ENCODE peak calls at places on chromosome 13, in eight cellular contexts. V is transverse colon, K is keratinocyte, A is suprapubic skin, X is nephron progenitor cell, L is adrenal gland, G is glutamatergic neuron, D is WTC11. M is an unnamed sample.

GRCh38 chr13:97220151-97220900 is 1.8 kb upstream of the MBNL2 start:
- DNase-seq in G (no peak), X (no peak), V (no peak), D (no peak), L (no peak), A (no peak), K (no peak), M (no peak)

GRCh38 chr13:66809496-66809895 is 420.6 kb downstream of the PCDH9 start:
- DNase-seq in G (no peak), X (no peak), A (no peak), K (no peak), V (no peak), L (no peak), D (no peak), M (no peak)

GRCh38 chr13:83065136-83065535 is 817.1 kb downstream of the SLITRK1 start:
- DNase-seq in L (peak), D (no peak), A (no peak), K (no peak), X (no peak), G (no peak), V (peak), M (peak)

GRCh38 chr13:82224806-82225205 is 1657.5 kb downstream of the SLITRK1 start:
- DNase-seq in A (no peak), L (no peak), V (no peak), G (no peak), K (no peak), D (no peak), X (no peak), M (no peak)

GRCh38 chr13:52345048-52345447 is 60.9 kb downstream of the THSD1 start:
- DNase-seq in A (no peak), X (no peak), V (no peak), D (no peak), L (no peak), G (no peak), K (no peak), M (no peak)

GRCh38 chr13:111599791-111600190 is 279.3 kb downstream of the TEX29 start:
- DNase-seq in X (no peak), D (no peak), G (no peak), V (no peak), L (no peak), A (no peak), K (no peak), M (no peak)

GRCh38 chr13:102191951-102192461 is 209.8 kb downstream of the FGF14 start:
- DNase-seq in V (no peak), X (no peak), A (no peak), L (no peak), D (no peak), G (no peak), K (peak), M (no peak)

GRCh38 chr13:20370815-20371421 is 138.8 kb upstream of the GJB6 start:
- DNase-seq in X (no peak), D (no peak), G (no peak), A (peak), V (no peak), K (peak), L (no peak), M (no peak)

GRCh38 chr13:113729329-113730019 is 29.6 kb upstream of the TMEM255B start:
- DNase-seq in L (peak), K (no peak), A (no peak), V (no peak), D (no peak), G (no peak), X (no peak), M (no peak)

GRCh38 chr13:26772531-26772930 is 11.9 kb upstream of the GPR12 start:
- DNase-seq in X (no peak), V (no peak), L (no peak), K (no peak), G (no peak), A (no peak), D (no peak), M (no peak)

GRCh38 chr13:48578516-48579166 is 45.8 kb upstream of the RCBTB2 start:
- DNase-seq in K (no peak), L (no peak), A (no peak), D (no peak), G (no peak), V (no peak), X (no peak), M (peak)

GRCh38 chr13:21033866-21034601 is 27.4 kb downstream of the LATS2 start:
- DNase-seq in L (peak), X (no peak), A (no peak), D (no peak), V (no peak), G (no peak), K (no peak), M (no peak)

GRCh38 chr13:75486146-75486545 is 4.2 kb upstream of the TBC1D4 start:
- DNase-seq in X (no peak), L (no peak), K (no peak), V (no peak), A (no peak), D (no peak), G (no peak), M (no peak)

GRCh38 chr13:111462221-111462764 is 141.9 kb downstream of the TEX29 start:
- DNase-seq in G (no peak), A (peak), K (no peak), V (no peak), D (no peak), L (no peak), X (no peak), M (no peak)

GRCh38 chr13:39945226-39945625 is 289.8 kb downstream of the COG6 start:
- DNase-seq in G (no peak), D (peak), L (no peak), X (no peak), V (no peak), A (no peak), K (no peak), M (no peak)

GRCh38 chr13:43242040-43242439 is 218.7 kb downstream of the DNAJC15 start:
- DNase-seq in V (no peak), X (no peak), D (no peak), G (no peak), A (no peak), L (no peak), K (no peak), M (no peak)

GRCh38 chr13:64925284-64925683 is 2304.9 kb downstream of the PCDH9 start:
- DNase-seq in X (peak), A (no peak), K (no peak), G (no peak), D (peak), V (no peak), L (no peak), M (no peak)

GRCh38 chr13:73849292-73849691 is 284.9 kb downstream of the KLF12 start:
- DNase-seq in A (no peak), D (peak), L (no peak), G (no peak), X (no peak), K (no peak), V (peak), M (no peak)

GRCh38 chr13:48443442-48444208 is 30.7 kb upstream of the LPAR6 start:
- DNase-seq in L (no peak), X (no peak), G (no peak), A (no peak), V (no peak), K (no peak), D (no peak), M (no peak)

GRCh38 chr13:114258589-114258988 is 22.8 kb upstream of the UPF3A start:
- DNase-seq in G (no peak), V (peak), D (no peak), K (no peak), A (no peak), L (no peak), X (no peak), M (no peak)

GRCh38 chr13:106919093-106919492 is 351.2 kb upstream of the ARGLU1 start:
- DNase-seq in D (no peak), A (no peak), L (no peak), G (no peak), K (no peak), V (no peak), X (peak), M (no peak)

GRCh38 chr13:33455291-33455690 is 169.7 kb upstream of the STARD13 start:
- DNase-seq in L (no peak), G (no peak), K (no peak), D (no peak), V (no peak), X (no peak), A (no peak), M (no peak)

GRCh38 chr13:40228981-40229380 is 437.5 kb downstream of the FOXO1 start:
- DNase-seq in G (no peak), A (no peak), V (no peak), L (no peak), X (no peak), D (no peak), K (no peak), M (no peak)

GRCh38 chr13:114153485-114154080 is 21.2 kb upstream of the RASA3 start:
- DNase-seq in A (no peak), G (no peak), D (no peak), L (no peak), K (no peak), X (no peak), V (no peak), M (no peak)

GRCh38 chr13:111533900-111534645 is 213.6 kb downstream of the TEX29 start:
- DNase-seq in G (no peak), D (no peak), K (no peak), V (no peak), X (no peak), L (no peak), A (no peak), M (no peak)

GRCh38 chr13:106385669-106386068 is 149.8 kb downstream of the EFNB2 start:
- DNase-seq in V (no peak), G (no peak), L (no peak), A (no peak), K (no peak), D (no peak), X (no peak), M (no peak)

GRCh38 chr13:102774210-102774560 is 599 bp upstream of the TEX30 start:
- DNase-seq in X (no peak), G (no peak), A (no peak), L (no peak), V (no peak), D (no peak), K (no peak), M (no peak)

GRCh38 chr13:37959284-37959683 is 89.7 kb upstream of the TRPC4 start:
- DNase-seq in A (no peak), D (no peak), L (no peak), X (no peak), V (no peak), K (no peak), G (no peak), M (no peak)

GRCh38 chr13:67229438-67230242 is 496 bp downstream of the PCDH9 start:
- DNase-seq in K (no peak), A (no peak), L (no peak), G (no peak), D (no peak), X (no peak), V (no peak), M (no peak)

GRCh38 chr13:48595330-48596127 is 58.2 kb upstream of the CYSLTR2 start:
- DNase-seq in A (no peak), L (peak), D (peak), X (no peak), V (peak), K (no peak), G (no peak), M (peak)

GRCh38 chr13:74134777-74135305 is 637 bp upstream of the KLF12 start:
- DNase-seq in L (peak), X (peak), A (no peak), K (no peak), G (peak), V (peak), D (peak), M (peak)

GRCh38 chr13:86882107-86882506 is 789.1 kb upstream of the SLITRK5 start:
- DNase-seq in G (no peak), V (no peak), D (peak), A (no peak), K (no peak), L (no peak), X (no peak), M (no peak)

GRCh38 chr13:48511621-48512232 is 21.2 kb downstream of the RCBTB2 start:
- DNase-seq in G (no peak), X (no peak), D (no peak), A (no peak), V (no peak), L (no peak), K (no peak), M (no peak)

GRCh38 chr13:95243207-95243606 is 58.0 kb downstream of the ABCC4 start:
- DNase-seq in V (no peak), X (no peak), G (no peak), A (no peak), L (no peak), D (no peak), K (no peak), M (no peak)

GRCh38 chr13:96822900-96823299 is 171.4 kb downstream of the OXGR1 start:
- DNase-seq in K (no peak), V (peak), X (peak), D (peak), A (no peak), L (no peak), G (peak), M (no peak)

GRCh38 chr13:113855931-113856715 is 7.8 kb downstream of the GAS6 start:
- DNase-seq in A (peak), G (no peak), D (no peak), L (no peak), X (no peak), K (no peak), V (no peak), M (no peak)

DNA sequence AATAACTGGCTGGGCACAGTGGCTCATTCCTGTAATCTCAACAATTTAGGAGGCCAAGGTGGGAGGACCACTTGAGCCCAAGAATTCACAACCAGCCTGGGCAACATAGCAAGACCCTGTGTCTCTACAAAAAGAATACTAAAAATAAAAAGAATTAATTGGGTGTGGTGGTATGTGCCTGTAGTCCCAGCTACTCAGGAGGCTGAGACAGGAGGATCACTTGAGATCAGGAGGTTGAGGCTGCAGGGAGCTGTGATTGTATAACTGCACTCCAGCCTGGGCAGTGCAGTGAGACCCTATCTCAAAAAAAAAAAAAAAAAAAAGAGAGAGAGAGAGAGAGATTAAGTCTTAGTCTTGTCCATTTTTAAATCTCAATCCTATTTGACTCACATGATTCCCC is 35.6 kb upstream of the SERPINE3 start:
- DNase-seq in G (no peak), D (no peak), K (no peak), V (no peak), L (no peak), X (no peak), A (no peak), M (no peak)
- TF ChIP-seq CTCF in G (no peak), D (no peak), K (no peak), V (no peak), L (no peak), X (no peak), A (no peak), M (no peak)

GRCh38 chr13:24050796-24051715 is 109.5 kb upstream of the SPATA13 start:
- DNase-seq in V (no peak), A (no peak), K (no peak), X (no peak), L (no peak), D (no peak), G (no peak), M (no peak)

GRCh38 chr13:24050292-24050711 is 110.2 kb upstream of the SPATA13 start:
- DNase-seq in G (no peak), K (no peak), A (no peak), D (no peak), L (peak), V (no peak), X (no peak), M (no peak)

GRCh38 chr13:24053505-24054251 is 106.8 kb upstream of the SPATA13 start:
- DNase-seq in K (peak), A (no peak), X (peak), G (peak), V (peak), L (peak), D (peak), M (no peak)

DNA sequence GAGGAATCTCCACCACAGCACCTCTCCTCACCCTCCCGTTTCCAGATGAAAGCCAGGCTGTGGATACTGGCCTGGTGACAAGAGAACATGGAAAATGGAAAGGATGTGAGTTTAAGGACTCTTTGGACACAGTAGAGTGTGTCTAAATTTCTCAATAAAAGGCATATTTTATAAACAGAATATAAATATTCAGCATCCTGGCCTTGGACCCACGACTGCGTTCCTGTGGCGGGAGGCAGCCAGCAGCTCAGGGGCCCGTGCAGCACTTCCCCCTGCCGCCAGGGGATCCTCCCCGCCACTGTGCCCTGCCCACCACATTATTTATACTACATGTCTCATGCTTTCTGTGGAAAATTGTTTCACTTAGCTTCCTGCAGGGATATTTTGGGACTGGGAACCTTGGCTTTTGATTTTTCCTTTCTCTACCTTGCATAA is 108.0 kb upstream of the SPATA13 start:
- DNase-seq in X (no peak), K (no peak), D (no peak), L (peak), A (no peak), G (no peak), V (peak), M (no peak)
- TF ChIP-seq CTCF in X (no peak), K (no peak), D (no peak), L (no peak), A (no peak), G (no peak), V (no peak), M (no peak)

GRCh38 chr13:29118471-29118870 is 298.3 kb downstream of the MTUS2 start:
- DNase-seq in L (no peak), A (no peak), K (no peak), G (no peak), X (no peak), V (no peak), D (no peak), M (no peak)
- TF ChIP-seq CTCF in L (no peak), A (no peak), K (no peak), G (no peak), X (no peak), V (no peak), D (no peak), M (no peak)

DNA sequence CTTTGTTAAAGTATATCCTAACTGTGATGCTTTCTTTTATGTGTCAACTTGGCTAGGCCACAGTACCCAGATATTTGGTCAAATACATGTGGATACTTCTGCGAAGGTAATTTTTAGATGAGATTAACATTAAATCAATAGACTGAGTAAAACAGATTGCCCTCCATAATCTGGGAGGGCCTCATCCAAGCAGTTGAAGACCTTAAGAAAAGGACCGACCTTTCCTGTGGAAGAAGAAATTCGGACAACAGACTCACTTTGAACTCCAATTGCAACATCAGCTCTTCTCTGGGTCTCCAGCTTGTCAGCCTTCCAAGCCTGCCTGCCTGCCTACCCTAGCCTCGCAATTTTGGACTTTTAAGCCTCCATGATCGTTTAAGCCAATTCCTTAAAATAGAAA is 57.9 kb upstream of the DOCK9 start:
- DNase-seq in V (no peak), G (no peak), D (no peak), A (no peak), X (no peak), K (no peak), L (no peak), M (no peak)
- TF ChIP-seq CTCF in V (no peak), G (no peak), D (no peak), A (no peak), X (no peak), K (no peak), L (no peak), M (no peak)

GRCh38 chr13:110282316-110282841 is 24.6 kb downstream of the COL4A1 start:
- DNase-seq in K (no peak), D (no peak), V (no peak), G (no peak), L (no peak), X (no peak), A (no peak), M (no peak)

GRCh38 chr13:110280996-110281688 is 25.8 kb downstream of the COL4A1 start:
- DNase-seq in D (no peak), A (no peak), V (peak), X (no peak), G (no peak), L (no peak), K (no peak), M (no peak)

GRCh38 chr13:110280231-110280813 is 26.6 kb downstream of the COL4A1 start:
- DNase-seq in K (no peak), D (no peak), V (no peak), A (no peak), L (no peak), G (no peak), X (no peak), M (no peak)

GRCh38 chr13:110279684-110280083 is 27.3 kb downstream of the COL4A1 start:
- DNase-seq in X (no peak), A (no peak), V (no peak), G (no peak), D (no peak), K (no peak), L (no peak), M (no peak)

DNA sequence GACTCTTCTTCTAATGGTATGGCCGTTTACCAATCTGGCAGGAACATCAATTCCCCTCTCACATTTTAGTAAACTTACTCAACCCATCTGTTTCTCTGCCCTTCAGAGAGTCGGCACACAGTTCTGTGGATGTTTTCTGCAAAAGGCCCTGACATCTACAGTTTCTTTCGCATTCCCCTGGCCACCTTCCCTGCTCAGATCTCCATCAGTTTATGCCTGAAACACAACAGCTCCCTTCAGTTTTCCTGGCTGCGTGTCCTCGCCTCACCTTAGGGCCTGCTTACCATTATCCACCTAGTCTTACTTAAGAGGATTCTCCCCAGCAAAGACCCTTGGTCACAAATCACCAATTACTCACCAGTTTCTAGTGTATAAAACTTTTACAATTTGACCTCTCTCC is 25.2 kb downstream of the COL4A1 start:
- DNase-seq in K (no peak), L (no peak), A (no peak), X (no peak), D (no peak), V (no peak), G (no peak), M (no peak)
- TF ChIP-seq CTCF in K (no peak), L (no peak), A (no peak), X (no peak), D (no peak), V (no peak), G (no peak), M (no peak)